ENCODE peak calls at places on chromosomes 11 and 22, in seven cellular contexts. Y is fibroblast of lung, R is K562, T is H9, J is A549, Q is astrocyte, Z is PC-3. V is an unnamed sample.

GRCh38 chr22:38016182-38017078 is 32.1 kb upstream of the SOX10 start:
- DNase-seq in Y (peak), R (no peak), T (no peak), J (no peak), Q (no peak), Z (peak), V (no peak)

GRCh38 chr22:19962246-19962908 is 20.8 kb upstream of the TXNRD2 start:
- DNase-seq in Y (peak), R (peak), T (peak), J (peak), Q (peak), Z (peak), V (peak)

GRCh38 chr11:43786016-43786415 is 94.6 kb upstream of the ALKBH3 start:
- DNase-seq in Y (no peak), R (no peak), T (no peak), J (no peak), Q (no peak), Z (no peak), V (no peak)

GRCh38 chr22:27461470-27461869 is 340.1 kb downstream of the MN1 start:
- DNase-seq in Y (peak), R (no peak), T (peak), J (peak), Q (peak), Z (peak), V (no peak)

GRCh38 chr11:69718147-69718546 is 14.3 kb upstream of the FGF19 start:
- DNase-seq in Y (no peak), R (peak), T (peak), J (peak), Q (no peak), Z (peak), V (no peak)

GRCh38 chr11:75810637-75811383 is 4.2 kb upstream of the UVRAG start:
- DNase-seq in Y (no peak), R (no peak), T (no peak), J (no peak), Q (no peak), Z (no peak), V (no peak)

GRCh38 chr11:27213232-27213660 is 149.8 kb downstream of the CCDC34 start:
- DNase-seq in Y (peak), R (no peak), T (no peak), J (no peak), Q (peak), Z (peak), V (no peak)

GRCh38 chr11:123561046-123561781 is 93.2 kb downstream of the SCN3B start:
- DNase-seq in Y (peak), R (no peak), T (peak), J (no peak), Q (peak), Z (no peak), V (no peak)

GRCh38 chr11:120956710-120957500 is 67.0 kb upstream of the TBCEL start:
- DNase-seq in Y (no peak), R (no peak), T (peak), J (no peak), Q (no peak), Z (no peak), V (no peak)

GRCh38 chr11:77407613-77408012 is 66.3 kb downstream of the PAK1 start:
- DNase-seq in Y (peak), R (no peak), T (no peak), J (peak), Q (peak), Z (peak), V (peak)

GRCh38 chr11:24635588-24636290 is 138.9 kb downstream of the LUZP2 start:
- DNase-seq in Y (peak), R (no peak), T (no peak), J (no peak), Q (peak), Z (peak), V (no peak)

GRCh38 chr11:6656581-6656915 is 939 bp upstream of the DCHS1 start:
- DNase-seq in Y (no peak), R (no peak), T (no peak), J (no peak), Q (no peak), Z (no peak), V (no peak)

GRCh38 chr22:37731804-37732471 is 35.1 kb downstream of the TRIOBP start:
- DNase-seq in Y (no peak), R (peak), T (no peak), J (peak), Q (no peak), Z (no peak), V (no peak)

GRCh38 chr11:69474736-69475135 is 6.7 kb upstream of the LINC01488 start:
- DNase-seq in Y (no peak), R (no peak), T (no peak), J (no peak), Q (no peak), Z (no peak), V (no peak)

GRCh38 chr22:42716649-42717127 is 4.0 kb downstream of the A4GALT start:
- DNase-seq in Y (no peak), R (no peak), T (no peak), J (no peak), Q (no peak), Z (no peak), V (no peak)
- H3K4me2 ChIP-seq in Y (no peak), R (no peak), T (no peak), J (peak), Q (no peak), Z (no peak), V (peak)

GRCh38 chr11:95486979-95487378 is 256.0 kb upstream of the SESN3 start:
- DNase-seq in Y (no peak), R (no peak), T (no peak), J (no peak), Q (no peak), Z (no peak), V (no peak)
- H3K4me2 ChIP-seq in Y (no peak), R (no peak), T (no peak), J (no peak), Q (no peak), Z (no peak), V (no peak)

DNA sequence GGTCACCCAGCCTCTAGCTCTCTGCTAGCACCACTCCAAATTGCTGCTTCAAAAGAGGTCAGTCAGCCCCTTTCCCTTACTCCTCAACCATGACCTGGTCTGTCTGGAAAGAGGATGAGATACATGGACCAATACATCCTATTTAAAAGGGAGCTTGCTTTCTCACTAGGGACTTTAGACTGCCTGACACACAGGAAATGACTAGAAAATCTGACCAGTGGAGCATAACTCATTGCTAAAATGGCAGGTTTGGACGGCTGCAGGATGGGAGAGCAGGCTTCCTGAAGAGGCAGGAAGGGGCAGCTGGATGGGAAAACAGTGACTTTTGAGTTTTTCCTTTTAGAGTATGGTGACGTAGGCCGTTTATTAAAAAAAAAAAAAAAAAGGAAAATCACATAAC is 25.3 kb downstream of the STIM1 start:
- DNase-seq in Y (peak), R (no peak), T (no peak), J (no peak), Q (no peak), Z (peak), V (no peak)
- H3K4me2 ChIP-seq in Y (no peak), R (no peak), T (no peak), J (peak), Q (peak), Z (peak), V (peak)

GRCh38 chr22:39916496-39916895 is 15.6 kb downstream of the GRAP2 start:
- DNase-seq in Y (no peak), R (no peak), T (no peak), J (no peak), Q (no peak), Z (no peak), V (no peak)
- H3K4me2 ChIP-seq in Y (no peak), R (no peak), T (no peak), J (no peak), Q (no peak), Z (no peak), V (no peak)